ENCODE peak calls at places on chromosomes 16 and 17, in five cellular contexts. W is NCI-H1092 treated with DMSO at 0.1 percent for 48 hours, O is lower leg skin, C is nucleus accumbens, L is EL. U is an unnamed sample.

GRCh38 chr16:89844739-89845339 is 16.6 kb downstream of the SPIRE2 start:
- DNase-seq in C (no peak), O (no peak), L (no peak), W (no peak), U (no peak)

GRCh38 chr16:19844945-19845641 is 39.6 kb downstream of the GPRC5B start:
- DNase-seq in C (no peak), L (peak), O (peak), W (no peak), U (no peak)

GRCh38 chr16:16096161-16096857 is 127.0 kb downstream of the ABCC6 start:
- DNase-seq in C (no peak), W (no peak), O (no peak), L (peak), U (no peak)

GRCh38 chr16:79316004-79316458 is 284.5 kb downstream of the MAF start:
- DNase-seq in C (no peak), O (no peak), W (no peak), L (no peak), U (no peak)

GRCh38 chr16:24801761-24802302 is 43.9 kb upstream of the SLC5A11 start:
- DNase-seq in W (no peak), L (no peak), O (no peak), C (no peak), U (no peak)

GRCh38 chr16:10013364-10013763 is 168.9 kb downstream of the GRIN2A start:
- DNase-seq in C (peak), L (no peak), O (no peak), W (no peak), U (no peak)

GRCh38 chr17:72171703-72172670 is 51.2 kb downstream of the SOX9 start:
- DNase-seq in L (no peak), W (peak), O (no peak), C (peak), U (no peak)

GRCh38 chr16:89685916-89686315 is 573 bp upstream of the CDK10 start:
- DNase-seq in L (no peak), O (no peak), W (no peak), C (no peak), U (no peak)

GRCh38 chr17:30021708-30022317 is 80.4 kb downstream of the EFCAB5 start:
- DNase-seq in C (no peak), O (no peak), L (peak), W (peak), U (peak)

GRCh38 chr17:38585056-38585804 is 20.5 kb downstream of the SRCIN1 start:
- DNase-seq in W (no peak), O (no peak), C (no peak), L (no peak), U (no peak)

GRCh38 chr17:4960279-4960922 is 7.2 kb downstream of the SPAG7 start:
- DNase-seq in L (no peak), W (no peak), C (no peak), O (no peak), U (no peak)

GRCh38 chr16:23081675-23082119 is 67.6 kb downstream of the USP31 start:
- DNase-seq in O (no peak), C (peak), W (no peak), L (no peak), U (no peak)

GRCh38 chr16:26988186-26988585 is 78.5 kb upstream of the C16orf82 start:
- DNase-seq in W (no peak), C (no peak), O (peak), L (no peak), U (no peak)

GRCh38 chr16:84628226-84628731 is 10.4 kb upstream of the COTL1 start:
- DNase-seq in O (no peak), L (no peak), C (no peak), W (no peak), U (no peak)

GRCh38 chr16:89484923-89485679 is 5.3 kb downstream of the ANKRD11 start:
- DNase-seq in O (no peak), C (no peak), L (no peak), W (no peak), U (no peak)

GRCh38 chr17:41322903-41323895 is 7.7 kb upstream of the KRTAP17-1 start:
- DNase-seq in L (peak), W (no peak), O (peak), C (no peak), U (no peak)